ENCODE peak calls at places on chromosomes 13 and 19, in five cellular contexts. E, I, V, O and S are unnamed samples.
A peak's percentile ranks its signal among the peaks of the same experiment; 100 is the strongest.

GRCh38 chr19:57269515-57270250 is 10.6 kb upstream of the ZNF460 start:
- DNase-seq in I (peak; percentile 94), V (no peak), O (no peak), E (no peak), S (peak; percentile 70)

GRCh38 chr13:80297094-80297493 is 43.8 kb downstream of the SPRY2 start:
- DNase-seq in V (no peak), E (no peak), I (no peak), O (no peak), S (no peak)

GRCh38 chr13:76020421-76020955 is 384.4 kb downstream of the LMO7 start:
- DNase-seq in O (no peak), I (no peak), E (no peak), V (no peak), S (no peak)

GRCh38 chr13:27578121-27579030 is 42.0 kb downstream of the LNX2 start:
- DNase-seq in O (no peak), I (peak; percentile 68), V (no peak), E (no peak), S (peak; percentile 50)

GRCh38 chr19:47381121-47381520 is 32.0 kb downstream of the DHX34 start:
- DNase-seq in O (no peak), E (no peak), V (no peak), I (no peak), S (no peak)

GRCh38 chr19:49977111-49977510 is 16.1 kb upstream of the SIGLEC11 start:
- DNase-seq in E (no peak), V (no peak), O (no peak), I (no peak), S (no peak)

GRCh38 chr13:30071890-30072817 is 221.7 kb upstream of the UBL3 start:
- DNase-seq in E (no peak), V (peak; percentile 77), O (no peak), I (no peak), S (no peak)

GRCh38 chr19:52786078-52786463 is 520 bp downstream of the ZNF600 start:
- DNase-seq in E (no peak), V (peak; percentile 17), I (no peak), O (no peak), S (peak; percentile 8)

GRCh38 chr19:1377176-1377964 is 6.3 kb upstream of the NDUFS7 start:
- DNase-seq in E (no peak), V (no peak), I (no peak), O (no peak), S (no peak)

GRCh38 chr19:41706741-41707501 is 1.5 kb upstream of the CEACAM5 start:
- DNase-seq in O (peak; percentile 63), E (no peak), I (peak; percentile 15), V (peak; percentile 56), S (peak; percentile 69)

GRCh38 chr13:27542220-27542619 is 78.1 kb downstream of the LNX2 start:
- DNase-seq in E (no peak), O (no peak), I (no peak), V (no peak), S (no peak)

GRCh38 chr13:49502954-49503353 is 7.2 kb downstream of the PHF11 start:
- DNase-seq in I (no peak), O (no peak), V (no peak), E (no peak), S (no peak)

GRCh38 chr19:7331446-7331845 is 17.3 kb upstream of the ARHGEF18 start:
- DNase-seq in V (no peak), E (no peak), O (no peak), I (no peak), S (no peak)

GRCh38 chr13:112831801-112832200 is 137.2 kb upstream of the MCF2L start:
- DNase-seq in E (no peak), O (no peak), V (no peak), I (no peak), S (no peak)

GRCh38 chr19:46211201-46211881 is 18.2 kb upstream of the IGFL1 start:
- DNase-seq in E (no peak), V (no peak), I (no peak), O (no peak), S (peak; percentile 74)

GRCh38 chr19:18098891-18099622 is 1.5 kb downstream of the MAST3 start:
- DNase-seq in V (no peak), I (no peak), O (peak; percentile 42), E (no peak), S (no peak)

GRCh38 chr13:30829145-30829544 is 76.9 kb upstream of the MEDAG start:
- DNase-seq in E (no peak), O (no peak), V (no peak), I (peak; percentile 62), S (peak; percentile 95)

GRCh38 chr19:13430790-13431582 is 75.3 kb downstream of the CACNA1A start:
- DNase-seq in V (peak; percentile 22), I (peak; percentile 41), E (no peak), O (peak; percentile 24), S (peak; percentile 67)

GRCh38 chr13:97502192-97502591 is 68.2 kb downstream of the RAP2A start:
- DNase-seq in I (no peak), O (no peak), V (no peak), E (no peak), S (no peak)

GRCh38 chr13:54373211-54373610 is 1344.6 kb downstream of the OLFM4 start:
- DNase-seq in V (no peak), O (no peak), E (no peak), I (no peak), S (no peak)

GRCh38 chr13:106416645-106417044 is 118.8 kb downstream of the EFNB2 start:
- DNase-seq in O (no peak), V (no peak), E (no peak), I (no peak), S (no peak)

GRCh38 chr13:80388506-80388905 is 47.6 kb upstream of the SPRY2 start:
- DNase-seq in V (no peak), O (no peak), I (no peak), E (no peak), S (no peak)

GRCh38 chr19:41447732-41448332 is 4.9 kb downstream of the ERICH4 start:
- DNase-seq in V (no peak), O (no peak), E (no peak), I (no peak), S (no peak)

GRCh38 chr19:33362508-33363228 is 10.8 kb upstream of the CEBPG start:
- DNase-seq in E (no peak), O (no peak), I (no peak), V (no peak), S (no peak)

GRCh38 chr19:1315470-1316166 is 29.9 kb downstream of the EFNA2 start:
- DNase-seq in V (peak; percentile 41), I (no peak), E (no peak), O (no peak), S (peak; percentile 66)

GRCh38 chr19:17716309-17716929 is 2.9 kb upstream of the MAP1S start:
- DNase-seq in O (no peak), E (no peak), I (no peak), V (no peak), S (no peak)

GRCh38 chr19:9018163-9018875 is 8.1 kb upstream of the MUC16 start:
- DNase-seq in V (no peak), O (no peak), I (no peak), E (peak; percentile 50), S (peak; percentile 32)

GRCh38 chr19:722553-723101 is 13.9 kb downstream of the PALM start:
- DNase-seq in V (no peak), O (no peak), E (no peak), I (no peak), S (no peak)

GRCh38 chr13:113857531-113858195 is 6.2 kb downstream of the GAS6 start:
- DNase-seq in O (peak; percentile 9), E (no peak), I (no peak), V (no peak), S (no peak)

GRCh38 chr19:41698746-41699230 is 9.6 kb upstream of the CEACAM5 start:
- DNase-seq in E (no peak), O (no peak), I (no peak), V (no peak), S (no peak)

GRCh38 chr13:96946709-96947311 is 47.5 kb downstream of the OXGR1 start:
- DNase-seq in O (no peak), I (no peak), E (no peak), V (no peak), S (no peak)

GRCh38 chr19:40282209-40282580 is 3.0 kb downstream of the AKT2 start:
- DNase-seq in V (no peak), E (no peak), O (no peak), I (no peak), S (no peak)

GRCh38 chr19:23817519-23817918 is 58.8 kb upstream of the ZNF681 start:
- DNase-seq in E (no peak), O (no peak), V (no peak), I (peak; percentile 4), S (no peak)
- TF ChIP-seq CTCF in E (no peak), O (no peak), V (no peak), I (peak; percentile 68), S (peak; percentile 25)

GRCh38 chr19:10167459-10167858 is 27.3 kb downstream of the DNMT1 start:
- DNase-seq in I (no peak), O (no peak), V (no peak), E (no peak), S (no peak)
- TF ChIP-seq CTCF in I (no peak), O (no peak), V (no peak), E (no peak), S (no peak)

DNA sequence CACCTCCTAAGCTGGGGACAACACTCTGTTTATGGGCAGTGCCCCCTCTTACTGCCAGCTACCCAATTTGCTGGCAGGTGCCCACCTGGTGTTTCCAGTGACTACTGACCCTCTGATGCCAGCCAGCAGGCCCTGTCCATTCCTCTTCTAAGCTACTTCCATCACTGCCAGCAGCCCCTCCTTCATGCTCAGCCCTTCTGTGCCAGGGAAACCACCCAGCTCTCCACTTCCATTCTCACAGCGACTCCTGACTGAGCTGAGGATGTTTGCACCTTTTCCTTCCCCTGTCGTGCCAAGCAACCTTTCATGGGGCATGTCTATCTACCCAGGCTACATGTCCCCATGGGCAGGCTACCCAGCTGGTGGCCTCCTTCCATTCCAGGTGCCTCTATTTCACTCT is 24.0 kb upstream of the ZNF492 start:
- DNase-seq in I (no peak), V (no peak), O (no peak), E (no peak), S (no peak)
- TF ChIP-seq CTCF in I (no peak), V (no peak), O (no peak), E (no peak), S (no peak)

GRCh38 chr13:109783447-109783814 is 3.0 kb downstream of the IRS2 start:
- DNase-seq in V (no peak), I (no peak), E (no peak), O (no peak), S (no peak)

GRCh38 chr13:109783815-109784589 is 2.4 kb downstream of the IRS2 start:
- DNase-seq in I (no peak), V (peak; percentile 26), E (no peak), O (peak; percentile 27), S (no peak)

GRCh38 chr13:109785141-109785891 is 1.1 kb downstream of the IRS2 start:
- DNase-seq in I (no peak), O (peak; percentile 55), E (no peak), V (peak; percentile 62), S (no peak)

GRCh38 chr13:109785892-109786450 is 412 bp downstream of the IRS2 start:
- DNase-seq in O (no peak), V (no peak), E (no peak), I (no peak), S (no peak)

GRCh38 chr13:109784590-109785140 is 1.7 kb downstream of the IRS2 start:
- DNase-seq in E (peak; percentile 41), V (peak; percentile 59), I (peak; percentile 72), O (peak; percentile 74), S (no peak)
- TF ChIP-seq CTCF in E (peak; percentile 14), V (peak; percentile 19), I (peak; percentile 78), O (peak; percentile 56), S (peak; percentile 83)